ENCODE peak calls at places on chromosomes 4 and X, in eight cellular contexts. E is stimulated activated CD8-positive, alpha-beta memory T cell treated with anti-CD3 and anti-CD28 coated beads, Interleukin-4, amount 100 ng/mL, for 24 hours; W is AG10803; M is EL; I is nucleus accumbens; U is stimulated activated CD4-positive, alpha-beta T cell treated with anti-CD3 and anti-CD28 coated beads, Interleukin-2, amount 100 ng/mL, for 48 hours; K is heart right ventricle; J is NCI-H2171 treated with DMSO at 0.1 percent for 48 hours. L is an unnamed sample.

GRCh38 chr4:169861592-169861991 is 103.8 kb upstream of the HPF1 start:
- DNase-seq in W (no peak), K (no peak), E (no peak), M (no peak), U (no peak), J (no peak), I (no peak), L (no peak)

GRCh38 chrX:57138674-57139073 is 1.5 kb upstream of the SPIN2A start:
- DNase-seq in K (no peak), U (no peak), E (no peak), I (no peak), W (no peak), M (no peak), J (no peak), L (no peak)

GRCh38 chr4:69025191-69025998 is 70.9 kb upstream of the UGT2B7 start:
- DNase-seq in M (peak; percentile 0), I (no peak), J (no peak), E (no peak), W (no peak), K (no peak), U (no peak), L (peak; percentile 7)

GRCh38 chr4:131764730-131765129 is 1384.4 kb upstream of the PCDH10 start:
- DNase-seq in J (no peak), K (no peak), U (no peak), E (no peak), I (no peak), W (no peak), M (no peak), L (no peak)

GRCh38 chrX:46184749-46185148 is 360.5 kb downstream of the ZNF674 start:
- DNase-seq in I (no peak), M (peak; percentile 16), W (no peak), K (no peak), E (no peak), U (no peak), J (no peak), L (no peak)

GRCh38 chr4:1800805-1801204 is 7.7 kb downstream of the FGFR3 start:
- DNase-seq in U (no peak), I (no peak), E (no peak), K (no peak), M (no peak), W (no peak), J (no peak), L (no peak)

GRCh38 chr4:42671431-42672194 is 14.7 kb upstream of the ATP8A1 start:
- DNase-seq in W (no peak), K (no peak), M (no peak), J (no peak), I (no peak), E (peak; percentile 28), U (no peak), L (no peak)

GRCh38 chr4:182521006-182521405 is 277.8 kb downstream of the TENM3 start:
- DNase-seq in M (no peak), E (no peak), W (no peak), I (no peak), U (no peak), K (no peak), J (no peak), L (no peak)

GRCh38 chr4:76072760-76073159 is 1.7 kb upstream of the ART3 start:
- DNase-seq in J (no peak), W (no peak), K (no peak), U (no peak), M (no peak), E (no peak), I (no peak), L (no peak)

GRCh38 chr4:122167369-122167768 is 15.2 kb downstream of the BLTP1 start:
- DNase-seq in J (no peak), E (no peak), K (no peak), I (no peak), W (no peak), U (no peak), M (no peak), L (peak; percentile 1)

GRCh38 chr4:41611881-41612871 is 74.2 kb downstream of the LIMCH1 start:
- DNase-seq in I (peak; percentile 74), W (peak; percentile 62), M (peak; percentile 58), K (peak; percentile 66), J (no peak), U (no peak), E (no peak), L (peak; percentile 3)

GRCh38 chr4:42364654-42365053 is 32.6 kb upstream of the SHISA3 start:
- DNase-seq in K (no peak), I (no peak), E (no peak), W (no peak), M (no peak), U (no peak), J (no peak), L (no peak)

GRCh38 chr4:39030726-39031125 is 1.5 kb downstream of the TMEM156 start:
- DNase-seq in M (no peak), W (peak; percentile 27), K (no peak), E (no peak), J (no peak), I (no peak), U (no peak), L (no peak)